ENCODE peak calls at places on chromosomes 16 and 17, in seven cellular contexts. H is stimulated activated CD8-positive, alpha-beta memory T cell treated with anti-CD3 and anti-CD28 coated beads, Interleukin-7, amount 100 ng/mL, for 1 hour; A is mucosa of gallbladder; Z is iris pigment epithelial cell; D is HCT116; R is H9; G is KG1. M is an unnamed sample.

GRCh38 chr17:47330548-47330947 is 6.8 kb downstream of the EFCAB13 start:
- DNase-seq in H (no peak), A (no peak), Z (no peak), D (no peak), R (no peak), G (no peak), M (no peak)

GRCh38 chr17:58330544-58330996 is 2.0 kb upstream of the TSPOAP1 start:
- DNase-seq in H (no peak), A (no peak), Z (no peak), D (no peak), R (no peak), G (no peak), M (no peak)

GRCh38 chr16:47156816-47157215 is 13.1 kb upstream of the NETO2 start:
- DNase-seq in H (no peak), A (no peak), Z (no peak), D (no peak), R (no peak), G (no peak), M (no peak)

GRCh38 chr17:1412185-1413110 is 12.4 kb upstream of the YWHAE start:
- DNase-seq in H (no peak), A (peak), Z (peak), D (no peak), R (no peak), G (no peak), M (no peak)

GRCh38 chr17:78430892-78431691 is 52.6 kb downstream of the PGS1 start:
- DNase-seq in H (no peak), A (no peak), Z (no peak), D (no peak), R (no peak), G (no peak), M (no peak)

GRCh38 chr17:72515291-72516065 is 394.7 kb downstream of the SOX9 start:
- DNase-seq in H (no peak), A (no peak), Z (peak), D (no peak), R (no peak), G (no peak), M (no peak)

GRCh38 chr17:69907081-69907847 is 167.8 kb upstream of the KCNJ16 start:
- DNase-seq in H (no peak), A (no peak), Z (no peak), D (no peak), R (no peak), G (no peak), M (no peak)

GRCh38 chr17:59332890-59333377 is 1.5 kb downstream of the YPEL2 start:
- DNase-seq in H (no peak), A (peak), Z (peak), D (no peak), R (no peak), G (no peak), M (peak)

GRCh38 chr16:29910819-29911675 is 10.8 kb downstream of the ASPHD1 start:
- DNase-seq in H (no peak), A (no peak), Z (no peak), D (no peak), R (no peak), G (no peak), M (no peak)

GRCh38 chr16:13956635-13957196 is 36.8 kb downstream of the ERCC4 start:
- DNase-seq in H (no peak), A (no peak), Z (no peak), D (no peak), R (no peak), G (no peak), M (no peak)

GRCh38 chr17:55601874-55602364 is 90.7 kb upstream of the SMIM36 start:
- DNase-seq in H (no peak), A (peak), Z (peak), D (peak), R (peak), G (peak), M (no peak)

GRCh38 chr17:39735882-39736281 is 1.9 kb upstream of the GRB7 start:
- DNase-seq in H (no peak), A (peak), Z (no peak), D (no peak), R (no peak), G (no peak), M (no peak)

GRCh38 chr16:1095450-1096163 is 437 bp downstream of the C1QTNF8 start:
- DNase-seq in H (no peak), A (no peak), Z (no peak), D (no peak), R (no peak), G (no peak), M (no peak)

GRCh38 chr17:83136931-83137330 is 57.5 kb downstream of the METRNL start:
- DNase-seq in H (no peak), A (no peak), Z (no peak), D (no peak), R (peak), G (no peak), M (no peak)

GRCh38 chr16:31362476-31363405 is 7.8 kb downstream of the ITGAX start:
- DNase-seq in H (no peak), A (no peak), Z (no peak), D (no peak), R (no peak), G (no peak), M (no peak)

GRCh38 chr17:19703106-19703775 is 13.1 kb downstream of the SLC47A2 start:
- DNase-seq in H (no peak), A (no peak), Z (no peak), D (no peak), R (peak), G (no peak), M (peak)

GRCh38 chr16:11909653-11910551 is 5.9 kb downstream of the GSPT1 start:
- DNase-seq in H (no peak), A (no peak), Z (peak), D (no peak), R (no peak), G (no peak), M (no peak)

GRCh38 chr16:89065445-89065795 is 28.2 kb upstream of the ACSF3 start:
- DNase-seq in H (no peak), A (no peak), Z (no peak), D (no peak), R (no peak), G (no peak), M (no peak)

GRCh38 chr17:35817196-35817595 is 7.9 kb downstream of the TAF15 start:
- DNase-seq in H (no peak), A (no peak), Z (peak), D (no peak), R (no peak), G (no peak), M (no peak)

GRCh38 chr16:12252616-12253015 is 276.1 kb downstream of the SNX29 start:
- DNase-seq in H (no peak), A (no peak), Z (no peak), D (no peak), R (no peak), G (no peak), M (no peak)

GRCh38 chr17:3959921-3960601 is 4.2 kb downstream of the ATP2A3 start:
- DNase-seq in H (no peak), A (no peak), Z (no peak), D (no peak), R (no peak), G (no peak), M (no peak)

GRCh38 chr17:58706351-58707140 is 14.1 kb downstream of the RAD51C start:
- DNase-seq in H (no peak), A (no peak), Z (no peak), D (no peak), R (no peak), G (no peak), M (no peak)

GRCh38 chr16:87323727-87324410 is 6.7 kb upstream of the C16orf95 start:
- DNase-seq in H (no peak), A (no peak), Z (no peak), D (no peak), R (no peak), G (no peak), M (no peak)

GRCh38 chr17:49504369-49504768 is 9.3 kb downstream of the NGFR start:
- DNase-seq in H (no peak), A (no peak), Z (no peak), D (no peak), R (no peak), G (no peak), M (no peak)

GRCh38 chr17:49486012-49486641 is 9.0 kb upstream of the NGFR start:
- DNase-seq in H (no peak), A (no peak), Z (no peak), D (no peak), R (peak), G (no peak), M (no peak)

GRCh38 chr17:40963838-40964237 is 2.9 kb downstream of the KRT39 start:
- DNase-seq in H (no peak), A (no peak), Z (no peak), D (no peak), R (no peak), G (no peak), M (no peak)

GRCh38 chr17:57109393-57110151 is 24.5 kb downstream of the AKAP1 start:
- DNase-seq in H (no peak), A (no peak), Z (peak), D (no peak), R (peak), G (no peak), M (no peak)

GRCh38 chr16:31107465-31107867 is 720 bp upstream of the BCKDK start:
- DNase-seq in H (no peak), A (no peak), Z (no peak), D (no peak), R (no peak), G (no peak), M (no peak)

GRCh38 chr17:80025796-80026195 is 9.9 kb downstream of the TBC1D16 start:
- DNase-seq in H (no peak), A (no peak), Z (peak), D (no peak), R (no peak), G (no peak), M (no peak)

GRCh38 chr17:39174907-39175694 is 9.1 kb upstream of the ARL5C start:
- DNase-seq in H (peak), A (peak), Z (peak), D (peak), R (peak), G (peak), M (no peak)

GRCh38 chr17:68910789-68911431 is 44.3 kb downstream of the ABCA8 start:
- DNase-seq in H (no peak), A (no peak), Z (no peak), D (no peak), R (no peak), G (no peak), M (no peak)

GRCh38 chr17:82917656-82918345 is 78.0 kb upstream of the ZNF750 start:
- DNase-seq in H (no peak), A (no peak), Z (peak), D (no peak), R (peak), G (no peak), M (no peak)

GRCh38 chr17:34248807-34249496 is 6.1 kb upstream of the CCL2 start:
- DNase-seq in H (no peak), A (no peak), Z (no peak), D (no peak), R (no peak), G (no peak), M (no peak)

GRCh38 chr16:83878838-83879237 is 20.1 kb upstream of the MLYCD start:
- DNase-seq in H (no peak), A (no peak), Z (peak), D (peak), R (no peak), G (no peak), M (peak)

GRCh38 chr16:79098897-79099296 is 501.6 kb downstream of the MAF start:
- DNase-seq in H (no peak), A (no peak), Z (no peak), D (no peak), R (no peak), G (no peak), M (no peak)

GRCh38 chr16:68972720-68973119 is 129.4 kb downstream of the TANGO6 start:
- DNase-seq in H (no peak), A (no peak), Z (peak), D (no peak), R (peak), G (no peak), M (no peak)

GRCh38 chr17:21149626-21150025 is 22.9 kb downstream of the DHRS7B start:
- DNase-seq in H (no peak), A (no peak), Z (no peak), D (no peak), R (no peak), G (no peak), M (no peak)